ENCODE peak calls at places on chromosome 18, in eight cellular contexts. One of them, this sample, is unnamed.

GRCh38 chr18:75694292-75694691 is 266.8 kb upstream of the SMIM21 start:
- DNase-seq in HS-27A: no peak
- DNase-seq in GM12891: no peak
- DNase-seq in astrocyte of the spinal cord: no peak
- DNase-seq in NCI-H1105: no peak
- DNase-seq in activated T-cell treated with anti-CD3 and anti-CD28 coated beads, Interleukin-2, amount 50 U/mL, for 72 hours: no peak
- DNase-seq in stimulated activated CD4-positive, alpha-beta T cell treated with anti-CD3 and anti-CD28 coated beads, Interleukin-1b, Interleukin-23, amount 100 ng/mL, for 4 hours: no peak
- DNase-seq in skeletal muscle cell: no peak
- DNase-seq in this sample: no peak

GRCh38 chr18:2935438-2936192 is 77.3 kb downstream of the LPIN2 start:
- DNase-seq in skeletal muscle cell: no peak
- DNase-seq in activated T-cell treated with anti-CD3 and anti-CD28 coated beads, Interleukin-2, amount 50 U/mL, for 72 hours: no peak
- DNase-seq in NCI-H1105: no peak
- DNase-seq in astrocyte of the spinal cord: no peak
- DNase-seq in stimulated activated CD4-positive, alpha-beta T cell treated with anti-CD3 and anti-CD28 coated beads, Interleukin-1b, Interleukin-23, amount 100 ng/mL, for 4 hours: no peak
- DNase-seq in GM12891: no peak
- DNase-seq in HS-27A: peak; percentile 14
- DNase-seq in this sample: no peak

GRCh38 chr18:53909668-53910067 is 314.8 kb downstream of the MBD2 start:
- DNase-seq in NCI-H1105: no peak
- DNase-seq in skeletal muscle cell: no peak
- DNase-seq in activated T-cell treated with anti-CD3 and anti-CD28 coated beads, Interleukin-2, amount 50 U/mL, for 72 hours: no peak
- DNase-seq in stimulated activated CD4-positive, alpha-beta T cell treated with anti-CD3 and anti-CD28 coated beads, Interleukin-1b, Interleukin-23, amount 100 ng/mL, for 4 hours: no peak
- DNase-seq in HS-27A: peak; percentile 29
- DNase-seq in GM12891: peak; percentile 15
- DNase-seq in astrocyte of the spinal cord: peak; percentile 39
- DNase-seq in this sample: no peak

GRCh38 chr18:3058328-3059191 is 45.6 kb upstream of the LPIN2 start:
- DNase-seq in skeletal muscle cell: no peak
- DNase-seq in NCI-H1105: no peak
- DNase-seq in GM12891: no peak
- DNase-seq in stimulated activated CD4-positive, alpha-beta T cell treated with anti-CD3 and anti-CD28 coated beads, Interleukin-1b, Interleukin-23, amount 100 ng/mL, for 4 hours: no peak
- DNase-seq in HS-27A: no peak
- DNase-seq in astrocyte of the spinal cord: no peak
- DNase-seq in activated T-cell treated with anti-CD3 and anti-CD28 coated beads, Interleukin-2, amount 50 U/mL, for 72 hours: no peak
- DNase-seq in this sample: no peak

GRCh38 chr18:3129053-3129864 is 90.5 kb downstream of the MYOM1 start:
- DNase-seq in GM12891: peak; percentile 61
- DNase-seq in stimulated activated CD4-positive, alpha-beta T cell treated with anti-CD3 and anti-CD28 coated beads, Interleukin-1b, Interleukin-23, amount 100 ng/mL, for 4 hours: peak; percentile 74
- DNase-seq in skeletal muscle cell: peak; percentile 49
- DNase-seq in HS-27A: no peak
- DNase-seq in astrocyte of the spinal cord: peak; percentile 79
- DNase-seq in activated T-cell treated with anti-CD3 and anti-CD28 coated beads, Interleukin-2, amount 50 U/mL, for 72 hours: peak; percentile 84
- DNase-seq in NCI-H1105: no peak
- DNase-seq in this sample: peak; percentile 68

GRCh38 chr18:54223568-54224241 is 764 bp downstream of the MBD2 start:
- DNase-seq in GM12891: no peak
- DNase-seq in NCI-H1105: peak; percentile 31
- DNase-seq in astrocyte of the spinal cord: peak; percentile 87
- DNase-seq in HS-27A: peak; percentile 58
- DNase-seq in stimulated activated CD4-positive, alpha-beta T cell treated with anti-CD3 and anti-CD28 coated beads, Interleukin-1b, Interleukin-23, amount 100 ng/mL, for 4 hours: no peak
- DNase-seq in skeletal muscle cell: peak; percentile 83
- DNase-seq in activated T-cell treated with anti-CD3 and anti-CD28 coated beads, Interleukin-2, amount 50 U/mL, for 72 hours: peak; percentile 67
- DNase-seq in this sample: peak; percentile 58

GRCh38 chr18:21134895-21135294 is 23.3 kb upstream of the ROCK1 start:
- DNase-seq in HS-27A: no peak
- DNase-seq in stimulated activated CD4-positive, alpha-beta T cell treated with anti-CD3 and anti-CD28 coated beads, Interleukin-1b, Interleukin-23, amount 100 ng/mL, for 4 hours: peak; percentile 5
- DNase-seq in GM12891: no peak
- DNase-seq in NCI-H1105: no peak
- DNase-seq in astrocyte of the spinal cord: no peak
- DNase-seq in activated T-cell treated with anti-CD3 and anti-CD28 coated beads, Interleukin-2, amount 50 U/mL, for 72 hours: no peak
- DNase-seq in skeletal muscle cell: no peak
- DNase-seq in this sample: no peak

GRCh38 chr18:1253825-1254224 is 349.2 kb downstream of the ADCYAP1 start:
- DNase-seq in astrocyte of the spinal cord: no peak
- DNase-seq in HS-27A: no peak
- DNase-seq in stimulated activated CD4-positive, alpha-beta T cell treated with anti-CD3 and anti-CD28 coated beads, Interleukin-1b, Interleukin-23, amount 100 ng/mL, for 4 hours: no peak
- DNase-seq in activated T-cell treated with anti-CD3 and anti-CD28 coated beads, Interleukin-2, amount 50 U/mL, for 72 hours: no peak
- DNase-seq in skeletal muscle cell: no peak
- DNase-seq in NCI-H1105: no peak
- DNase-seq in GM12891: no peak
- DNase-seq in this sample: no peak

GRCh38 chr18:50458796-50459195 is 84.0 kb downstream of the SKA1 start:
- DNase-seq in NCI-H1105: no peak
- DNase-seq in HS-27A: no peak
- DNase-seq in stimulated activated CD4-positive, alpha-beta T cell treated with anti-CD3 and anti-CD28 coated beads, Interleukin-1b, Interleukin-23, amount 100 ng/mL, for 4 hours: no peak
- DNase-seq in GM12891: no peak
- DNase-seq in activated T-cell treated with anti-CD3 and anti-CD28 coated beads, Interleukin-2, amount 50 U/mL, for 72 hours: no peak
- DNase-seq in skeletal muscle cell: no peak
- DNase-seq in astrocyte of the spinal cord: no peak
- DNase-seq in this sample: no peak

GRCh38 chr18:3305354-3305762 is 43.4 kb downstream of the MYL12B start:
- DNase-seq in GM12891: no peak
- DNase-seq in NCI-H1105: no peak
- DNase-seq in activated T-cell treated with anti-CD3 and anti-CD28 coated beads, Interleukin-2, amount 50 U/mL, for 72 hours: peak; percentile 69
- DNase-seq in skeletal muscle cell: peak; percentile 98
- DNase-seq in stimulated activated CD4-positive, alpha-beta T cell treated with anti-CD3 and anti-CD28 coated beads, Interleukin-1b, Interleukin-23, amount 100 ng/mL, for 4 hours: peak; percentile 11
- DNase-seq in astrocyte of the spinal cord: peak; percentile 98
- DNase-seq in HS-27A: peak; percentile 84
- DNase-seq in this sample: no peak

GRCh38 chr18:68482815-68483214 is 232.1 kb downstream of the TMX3 start:
- DNase-seq in GM12891: no peak
- DNase-seq in HS-27A: no peak
- DNase-seq in astrocyte of the spinal cord: no peak
- DNase-seq in NCI-H1105: no peak
- DNase-seq in skeletal muscle cell: no peak
- DNase-seq in stimulated activated CD4-positive, alpha-beta T cell treated with anti-CD3 and anti-CD28 coated beads, Interleukin-1b, Interleukin-23, amount 100 ng/mL, for 4 hours: no peak
- DNase-seq in activated T-cell treated with anti-CD3 and anti-CD28 coated beads, Interleukin-2, amount 50 U/mL, for 72 hours: no peak
- DNase-seq in this sample: no peak

GRCh38 chr18:5787936-5788335 is 107.4 kb downstream of the TMEM200C start:
- DNase-seq in activated T-cell treated with anti-CD3 and anti-CD28 coated beads, Interleukin-2, amount 50 U/mL, for 72 hours: no peak
- DNase-seq in GM12891: no peak
- DNase-seq in skeletal muscle cell: no peak
- DNase-seq in NCI-H1105: no peak
- DNase-seq in astrocyte of the spinal cord: no peak
- DNase-seq in HS-27A: no peak
- DNase-seq in stimulated activated CD4-positive, alpha-beta T cell treated with anti-CD3 and anti-CD28 coated beads, Interleukin-1b, Interleukin-23, amount 100 ng/mL, for 4 hours: no peak
- DNase-seq in this sample: no peak

GRCh38 chr18:59864446-59864764 is 35.4 kb upstream of the PMAIP1 start:
- DNase-seq in GM12891: no peak
- DNase-seq in activated T-cell treated with anti-CD3 and anti-CD28 coated beads, Interleukin-2, amount 50 U/mL, for 72 hours: no peak
- DNase-seq in NCI-H1105: no peak
- DNase-seq in astrocyte of the spinal cord: no peak
- DNase-seq in HS-27A: no peak
- DNase-seq in stimulated activated CD4-positive, alpha-beta T cell treated with anti-CD3 and anti-CD28 coated beads, Interleukin-1b, Interleukin-23, amount 100 ng/mL, for 4 hours: no peak
- DNase-seq in skeletal muscle cell: no peak
- DNase-seq in this sample: no peak

GRCh38 chr18:26185267-26185666 is 41.0 kb upstream of the TAF4B start:
- DNase-seq in astrocyte of the spinal cord: no peak
- DNase-seq in skeletal muscle cell: no peak
- DNase-seq in HS-27A: no peak
- DNase-seq in stimulated activated CD4-positive, alpha-beta T cell treated with anti-CD3 and anti-CD28 coated beads, Interleukin-1b, Interleukin-23, amount 100 ng/mL, for 4 hours: no peak
- DNase-seq in activated T-cell treated with anti-CD3 and anti-CD28 coated beads, Interleukin-2, amount 50 U/mL, for 72 hours: no peak
- DNase-seq in GM12891: no peak
- DNase-seq in NCI-H1105: no peak
- DNase-seq in this sample: no peak

GRCh38 chr18:48220146-48220499 is 189.1 kb downstream of the ZBTB7C start:
- DNase-seq in GM12891: no peak
- DNase-seq in stimulated activated CD4-positive, alpha-beta T cell treated with anti-CD3 and anti-CD28 coated beads, Interleukin-1b, Interleukin-23, amount 100 ng/mL, for 4 hours: no peak
- DNase-seq in astrocyte of the spinal cord: no peak
- DNase-seq in skeletal muscle cell: no peak
- DNase-seq in activated T-cell treated with anti-CD3 and anti-CD28 coated beads, Interleukin-2, amount 50 U/mL, for 72 hours: no peak
- DNase-seq in HS-27A: no peak
- DNase-seq in NCI-H1105: no peak
- DNase-seq in this sample: no peak